ENCODE peak calls at places on chromosome 9, in nine cellular contexts. One of them, this sample, is unnamed.

GRCh38 chr9:12818431-12819000 is 43.7 kb downstream of the LURAP1L start:
- DNase-seq in HCT116: no peak
- DNase-seq in transverse colon: peak; percentile 60
- DNase-seq in IMR-90: peak; percentile 34
- DNase-seq in right lobe of liver: peak; percentile 22
- DNase-seq in ovary: no peak
- DNase-seq in heart left ventricle: no peak
- DNase-seq in HepG2: no peak
- DNase-seq in body of pancreas: no peak
- DNase-seq in this sample: peak; percentile 5

GRCh38 chr9:91495450-91495849 is 71.8 kb upstream of the NFIL3 start:
- DNase-seq in HCT116: no peak
- DNase-seq in transverse colon: no peak
- DNase-seq in IMR-90: peak; percentile 98
- DNase-seq in right lobe of liver: no peak
- DNase-seq in ovary: no peak
- DNase-seq in heart left ventricle: no peak
- DNase-seq in HepG2: no peak
- DNase-seq in body of pancreas: no peak
- DNase-seq in this sample: no peak

GRCh38 chr9:79053613-79054012 is 518.2 kb upstream of the TLE4 start:
- DNase-seq in HCT116: no peak
- DNase-seq in transverse colon: no peak
- DNase-seq in IMR-90: no peak
- DNase-seq in right lobe of liver: no peak
- DNase-seq in ovary: no peak
- DNase-seq in heart left ventricle: no peak
- DNase-seq in HepG2: no peak
- DNase-seq in body of pancreas: no peak
- DNase-seq in this sample: no peak

GRCh38 chr9:5509573-5509972 is 758 bp upstream of the PDCD1LG2 start:
- DNase-seq in HCT116: peak; percentile 3
- DNase-seq in transverse colon: no peak
- DNase-seq in IMR-90: peak; percentile 99
- DNase-seq in right lobe of liver: no peak
- DNase-seq in ovary: no peak
- DNase-seq in heart left ventricle: no peak
- DNase-seq in HepG2: no peak
- DNase-seq in body of pancreas: no peak
- DNase-seq in this sample: no peak

GRCh38 chr9:12614488-12614887 is 78.7 kb upstream of the TYRP1 start:
- DNase-seq in HCT116: no peak
- DNase-seq in transverse colon: no peak
- DNase-seq in IMR-90: no peak
- DNase-seq in right lobe of liver: no peak
- DNase-seq in ovary: no peak
- DNase-seq in heart left ventricle: no peak
- DNase-seq in HepG2: no peak
- DNase-seq in body of pancreas: peak; percentile 11
- DNase-seq in this sample: no peak

GRCh38 chr9:114911167-114911821 is 19.1 kb downstream of the TNFSF8 start:
- DNase-seq in HCT116: no peak
- DNase-seq in transverse colon: no peak
- DNase-seq in IMR-90: peak; percentile 51
- DNase-seq in right lobe of liver: no peak
- DNase-seq in ovary: no peak
- DNase-seq in heart left ventricle: no peak
- DNase-seq in HepG2: peak; percentile 49
- DNase-seq in body of pancreas: no peak
- DNase-seq in this sample: peak; percentile 35

GRCh38 chr9:114571391-114571790 is 16.2 kb upstream of the ATP6V1G1 start:
- DNase-seq in HCT116: no peak
- DNase-seq in transverse colon: no peak
- DNase-seq in IMR-90: no peak
- DNase-seq in right lobe of liver: no peak
- DNase-seq in ovary: no peak
- DNase-seq in heart left ventricle: no peak
- DNase-seq in HepG2: no peak
- DNase-seq in body of pancreas: peak; percentile 16
- DNase-seq in this sample: no peak

GRCh38 chr9:28774433-28775029 is 1201.2 kb upstream of the C9orf72 start:
- DNase-seq in HCT116: peak; percentile 22
- DNase-seq in transverse colon: no peak
- DNase-seq in IMR-90: peak; percentile 0
- DNase-seq in right lobe of liver: no peak
- DNase-seq in ovary: no peak
- DNase-seq in heart left ventricle: no peak
- DNase-seq in HepG2: peak; percentile 18
- DNase-seq in body of pancreas: no peak
- DNase-seq in this sample: no peak

GRCh38 chr9:114503522-114504340 is 1.5 kb downstream of the WHRN start:
- DNase-seq in HCT116: no peak
- DNase-seq in transverse colon: no peak
- DNase-seq in IMR-90: no peak
- DNase-seq in right lobe of liver: no peak
- DNase-seq in ovary: no peak
- DNase-seq in heart left ventricle: no peak
- DNase-seq in HepG2: no peak
- DNase-seq in body of pancreas: no peak
- DNase-seq in this sample: no peak

GRCh38 chr9:122329592-122329991 is 41.2 kb upstream of the PTGS1 start:
- DNase-seq in HCT116: no peak
- DNase-seq in transverse colon: no peak
- DNase-seq in IMR-90: no peak
- DNase-seq in right lobe of liver: no peak
- DNase-seq in ovary: no peak
- DNase-seq in heart left ventricle: peak; percentile 28
- DNase-seq in HepG2: no peak
- DNase-seq in body of pancreas: no peak
- DNase-seq in this sample: no peak

GRCh38 chr9:81592890-81593271 is 96.5 kb downstream of the TLE1 start:
- DNase-seq in HCT116: no peak
- DNase-seq in transverse colon: peak; percentile 79
- DNase-seq in IMR-90: no peak
- DNase-seq in right lobe of liver: peak; percentile 61
- DNase-seq in ovary: no peak
- DNase-seq in heart left ventricle: peak; percentile 69
- DNase-seq in HepG2: no peak
- DNase-seq in body of pancreas: no peak
- DNase-seq in this sample: peak; percentile 90

GRCh38 chr9:75833765-75834164 is 56.7 kb upstream of the PCSK5 start:
- DNase-seq in HCT116: no peak
- DNase-seq in transverse colon: no peak
- DNase-seq in IMR-90: no peak
- DNase-seq in right lobe of liver: no peak
- DNase-seq in ovary: no peak
- DNase-seq in heart left ventricle: no peak
- DNase-seq in HepG2: no peak
- DNase-seq in body of pancreas: no peak
- DNase-seq in this sample: no peak

GRCh38 chr9:81116340-81117207 is 572.8 kb downstream of the TLE1 start:
- DNase-seq in HCT116: no peak
- DNase-seq in transverse colon: no peak
- DNase-seq in IMR-90: peak; percentile 47
- DNase-seq in right lobe of liver: no peak
- DNase-seq in ovary: no peak
- DNase-seq in heart left ventricle: no peak
- DNase-seq in HepG2: no peak
- DNase-seq in body of pancreas: no peak
- DNase-seq in this sample: no peak

GRCh38 chr9:137176302-137177182 is 4.7 kb upstream of the TMEM210 start:
- DNase-seq in HCT116: no peak
- DNase-seq in transverse colon: peak; percentile 51
- DNase-seq in IMR-90: peak; percentile 17
- DNase-seq in right lobe of liver: no peak
- DNase-seq in ovary: no peak
- DNase-seq in heart left ventricle: no peak
- DNase-seq in HepG2: peak; percentile 49
- DNase-seq in body of pancreas: no peak
- DNase-seq in this sample: no peak

GRCh38 chr9:13705356-13705755 is 425.9 kb upstream of the MPDZ start:
- DNase-seq in HCT116: no peak
- DNase-seq in transverse colon: no peak
- DNase-seq in IMR-90: no peak
- DNase-seq in right lobe of liver: no peak
- DNase-seq in ovary: no peak
- DNase-seq in heart left ventricle: no peak
- DNase-seq in HepG2: no peak
- DNase-seq in body of pancreas: no peak
- DNase-seq in this sample: no peak

GRCh38 chr9:113930384-113930783 is 54.3 kb downstream of the ZNF618 start:
- DNase-seq in HCT116: no peak
- DNase-seq in transverse colon: no peak
- DNase-seq in IMR-90: no peak
- DNase-seq in right lobe of liver: no peak
- DNase-seq in ovary: no peak
- DNase-seq in heart left ventricle: no peak
- DNase-seq in HepG2: no peak
- DNase-seq in body of pancreas: no peak
- DNase-seq in this sample: no peak

GRCh38 chr9:101242651-101243050 is 142.2 kb downstream of the BAAT start:
- DNase-seq in HCT116: no peak
- DNase-seq in transverse colon: no peak
- DNase-seq in IMR-90: no peak
- DNase-seq in right lobe of liver: no peak
- DNase-seq in ovary: no peak
- DNase-seq in heart left ventricle: no peak
- DNase-seq in HepG2: no peak
- DNase-seq in body of pancreas: no peak
- DNase-seq in this sample: no peak

GRCh38 chr9:137315581-137316011 is 13.5 kb upstream of the NRARP start:
- DNase-seq in HCT116: no peak
- DNase-seq in transverse colon: no peak
- DNase-seq in IMR-90: no peak
- DNase-seq in right lobe of liver: no peak
- DNase-seq in ovary: peak; percentile 7
- DNase-seq in heart left ventricle: no peak
- DNase-seq in HepG2: no peak
- DNase-seq in body of pancreas: no peak
- DNase-seq in this sample: no peak

GRCh38 chr9:116844621-116845020 is 157.5 kb downstream of the TRIM32 start:
- DNase-seq in HCT116: no peak
- DNase-seq in transverse colon: no peak
- DNase-seq in IMR-90: no peak
- DNase-seq in right lobe of liver: no peak
- DNase-seq in ovary: no peak
- DNase-seq in heart left ventricle: no peak
- DNase-seq in HepG2: no peak
- DNase-seq in body of pancreas: no peak
- DNase-seq in this sample: no peak
- H3K27me3 ChIP-seq in HCT116: peaks cover 6% of the 10 kb centered on the region
- H3K27me3 ChIP-seq in transverse colon: no peaks in the 10 kb centered on the region
- H3K27me3 ChIP-seq in IMR-90: no peaks in the 10 kb centered on the region
- H3K27me3 ChIP-seq in right lobe of liver: no peaks in the 10 kb centered on the region
- H3K27me3 ChIP-seq in ovary: no peaks in the 10 kb centered on the region
- H3K27me3 ChIP-seq in heart left ventricle: no peaks in the 10 kb centered on the region
- H3K27me3 ChIP-seq in HepG2: no peaks in the 10 kb centered on the region
- H3K27me3 ChIP-seq in body of pancreas: no peaks in the 10 kb centered on the region
- H3K27me3 ChIP-seq in this sample: no peaks in the 10 kb centered on the region

DNA sequence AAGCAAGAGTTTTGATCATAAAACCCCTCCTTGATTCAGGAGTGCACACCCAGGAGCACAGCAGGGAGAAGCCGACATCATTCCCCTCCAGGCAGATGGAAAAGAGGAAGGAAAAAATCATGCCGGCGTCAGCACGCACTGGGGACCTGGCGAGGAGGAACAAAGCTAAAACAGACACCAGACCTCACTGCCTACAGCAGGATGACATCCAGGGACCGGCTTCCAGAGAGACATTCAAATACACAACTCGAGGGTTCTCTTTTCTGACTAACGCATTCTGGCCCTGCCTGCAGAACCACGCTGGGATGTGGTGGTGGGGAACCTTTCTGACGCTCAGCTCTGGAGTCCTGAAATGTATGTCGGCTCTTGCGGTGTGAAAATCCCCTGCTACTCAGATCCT is 2.7 kb downstream of the UBAC1 start:
- DNase-seq in HCT116: no peak
- DNase-seq in transverse colon: no peak
- DNase-seq in IMR-90: no peak
- DNase-seq in right lobe of liver: no peak
- DNase-seq in ovary: no peak
- DNase-seq in heart left ventricle: peak; percentile 27
- DNase-seq in HepG2: no peak
- DNase-seq in body of pancreas: no peak
- DNase-seq in this sample: peak; percentile 54
- TF ChIP-seq POLR2A in HCT116: no peak
- TF ChIP-seq POLR2A in transverse colon: no peak
- TF ChIP-seq POLR2A in IMR-90: no peak
- TF ChIP-seq POLR2A in right lobe of liver: no peak
- TF ChIP-seq POLR2A in ovary: no peak
- TF ChIP-seq POLR2A in heart left ventricle: no peak
- TF ChIP-seq POLR2A in HepG2: no peak
- TF ChIP-seq POLR2A in body of pancreas: no peak
- TF ChIP-seq POLR2A in this sample: no peak

GRCh38 chr9:124754289-124754688 is 16.8 kb downstream of the NR6A1 start:
- DNase-seq in HCT116: no peak
- DNase-seq in transverse colon: no peak
- DNase-seq in IMR-90: peak; percentile 55
- DNase-seq in right lobe of liver: no peak
- DNase-seq in ovary: no peak
- DNase-seq in heart left ventricle: no peak
- DNase-seq in HepG2: no peak
- DNase-seq in body of pancreas: no peak
- DNase-seq in this sample: no peak
- TF ChIP-seq CTCF in HCT116: peak; percentile 60
- TF ChIP-seq CTCF in transverse colon: peak; percentile 30
- TF ChIP-seq CTCF in IMR-90: peak; percentile 64
- TF ChIP-seq CTCF in right lobe of liver: peak; percentile 22
- TF ChIP-seq CTCF in ovary: no peak
- TF ChIP-seq CTCF in heart left ventricle: no peak
- TF ChIP-seq CTCF in HepG2: peak; percentile 64
- TF ChIP-seq CTCF in body of pancreas: no peak
- TF ChIP-seq CTCF in this sample: no peak

GRCh38 chr9:129697111-129697955 is 31.9 kb downstream of the PRRX2 start:
- DNase-seq in HCT116: no peak
- DNase-seq in transverse colon: peak; percentile 15
- DNase-seq in IMR-90: peak; percentile 78
- DNase-seq in right lobe of liver: no peak
- DNase-seq in ovary: peak; percentile 35
- DNase-seq in heart left ventricle: peak; percentile 47
- DNase-seq in HepG2: no peak
- DNase-seq in body of pancreas: peak; percentile 28
- DNase-seq in this sample: peak; percentile 52

GRCh38 chr9:129701054-129701453 is 35.6 kb downstream of the PRRX2 start:
- DNase-seq in HCT116: no peak
- DNase-seq in transverse colon: no peak
- DNase-seq in IMR-90: no peak
- DNase-seq in right lobe of liver: no peak
- DNase-seq in ovary: no peak
- DNase-seq in heart left ventricle: no peak
- DNase-seq in HepG2: no peak
- DNase-seq in body of pancreas: no peak
- DNase-seq in this sample: no peak

GRCh38 chr9:129696803-129697110 is 31.3 kb downstream of the PRRX2 start:
- DNase-seq in HCT116: no peak
- DNase-seq in transverse colon: no peak
- DNase-seq in IMR-90: no peak
- DNase-seq in right lobe of liver: no peak
- DNase-seq in ovary: no peak
- DNase-seq in heart left ventricle: no peak
- DNase-seq in HepG2: no peak
- DNase-seq in body of pancreas: no peak
- DNase-seq in this sample: no peak

GRCh38 chr9:129695870-129696269 is 30.4 kb downstream of the PRRX2 start:
- DNase-seq in HCT116: no peak
- DNase-seq in transverse colon: no peak
- DNase-seq in IMR-90: no peak
- DNase-seq in right lobe of liver: no peak
- DNase-seq in ovary: no peak
- DNase-seq in heart left ventricle: no peak
- DNase-seq in HepG2: no peak
- DNase-seq in body of pancreas: no peak
- DNase-seq in this sample: no peak

GRCh38 chr9:129697956-129698757 is 32.7 kb downstream of the PRRX2 start:
- DNase-seq in HCT116: no peak
- DNase-seq in transverse colon: peak; percentile 11
- DNase-seq in IMR-90: no peak
- DNase-seq in right lobe of liver: no peak
- DNase-seq in ovary: peak; percentile 18
- DNase-seq in heart left ventricle: peak; percentile 49
- DNase-seq in HepG2: no peak
- DNase-seq in body of pancreas: peak; percentile 21
- DNase-seq in this sample: no peak
- H3K27me3 ChIP-seq in HCT116: no peaks in the 10 kb centered on the region
- H3K27me3 ChIP-seq in transverse colon: peaks cover 48% of the 10 kb centered on the region
- H3K27me3 ChIP-seq in IMR-90: no peaks in the 10 kb centered on the region
- H3K27me3 ChIP-seq in right lobe of liver: no peaks in the 10 kb centered on the region
- H3K27me3 ChIP-seq in ovary: no peaks in the 10 kb centered on the region
- H3K27me3 ChIP-seq in heart left ventricle: no peaks in the 10 kb centered on the region
- H3K27me3 ChIP-seq in HepG2: peaks cover 81% of the 10 kb centered on the region
- H3K27me3 ChIP-seq in body of pancreas: no peaks in the 10 kb centered on the region
- H3K27me3 ChIP-seq in this sample: no peaks in the 10 kb centered on the region

This sample was measured in adrenal gland.